ENCODE peak calls at places on chromosomes 5 and 9, in six cellular contexts. V is T1000; I is stimulated activated CD4-positive, alpha-beta T cell treated with anti-CD3 and anti-CD28 coated beads, Interleukin-4, amount 100 ng/mL, for 1 hour; P is GM12865; F is activated CD4-positive, alpha-beta memory T cell treated with anti-CD3 and anti-CD28 coated beads, Interleukin-2, amount 10 ng/mL, durations not matched to agents 7 days and 5 days; T is activated gamma-delta T cell treated with anti-CD3 and anti-CD28 coated beads, Interleukin-2, amount 50 U/mL, for 16 hours. R is an unnamed sample.

GRCh38 chr5:82765765-82766164 is 311.4 kb downstream of the TMEM167A start:
- DNase-seq in V (no peak), I (no peak), P (no peak), F (no peak), T (no peak), R (no peak)

GRCh38 chr5:40958811-40959210 is 49.5 kb downstream of the C7 start:
- DNase-seq in V (no peak), I (no peak), P (no peak), F (no peak), T (no peak), R (no peak)

GRCh38 chr5:72178910-72179815 is 71.9 kb downstream of the MAP1B start:
- DNase-seq in V (peak), I (no peak), P (no peak), F (no peak), T (no peak), R (peak)

GRCh38 chr5:128669803-128670202 is 131.8 kb upstream of the FBN2 start:
- DNase-seq in V (no peak), I (no peak), P (peak), F (no peak), T (no peak), R (no peak)

GRCh38 chr9:124665391-124666058 is 105.6 kb downstream of the NR6A1 start:
- DNase-seq in V (no peak), I (no peak), P (no peak), F (no peak), T (no peak), R (no peak)

GRCh38 chr5:685262-686171 is 7.6 kb downstream of the TPPP start:
- DNase-seq in V (no peak), I (no peak), P (no peak), F (peak), T (no peak), R (no peak)

GRCh38 chr5:67115238-67115637 is 81.4 kb downstream of the CD180 start:
- DNase-seq in V (no peak), I (no peak), P (no peak), F (no peak), T (no peak), R (no peak)

GRCh38 chr5:2149196-2149541 is 266.4 kb upstream of the IRX4 start:
- DNase-seq in V (no peak), I (no peak), P (peak), F (no peak), T (no peak), R (no peak)

GRCh38 chr9:75161116-75161857 is 73.0 kb downstream of the OSTF1 start:
- DNase-seq in V (no peak), I (no peak), P (no peak), F (no peak), T (no peak), R (no peak)

GRCh38 chr9:133131506-133131905 is 10.5 kb upstream of the RALGDS start:
- DNase-seq in V (no peak), I (no peak), P (no peak), F (no peak), T (no peak), R (no peak)